ENCODE peak calls at places on chromosome 10, in nine cellular contexts. P is GM10248, E is RWPE1, S is PC-9, M is lung, F is HFF-Myc, L is epithelial cell of proximal tubule, K is OCI-LY7, B is fibroblast of lung. R is an unnamed sample.

GRCh38 chr10:87589653-87590052 is 70.0 kb upstream of the PAPSS2 start:
- DNase-seq in P (no peak), E (no peak), S (no peak), M (no peak), F (peak; percentile 47), L (no peak), K (no peak), B (no peak), R (peak; percentile 74)

GRCh38 chr10:28676297-28676967 is 889 bp upstream of the BAMBI start:
- DNase-seq in P (no peak), E (no peak), S (no peak), M (no peak), F (no peak), L (no peak), K (peak; percentile 21), B (no peak), R (no peak)

GRCh38 chr10:128206676-128207075 is 80.5 kb upstream of the MKI67 start:
- DNase-seq in P (no peak), E (no peak), S (no peak), M (no peak), F (no peak), L (no peak), K (no peak), B (no peak), R (no peak)

GRCh38 chr10:132115736-132116135 is 50.0 kb downstream of the JAKMIP3 start:
- DNase-seq in P (no peak), E (no peak), S (no peak), M (no peak), F (no peak), L (no peak), K (no peak), B (no peak), R (peak; percentile 3)

GRCh38 chr10:36489181-36489927 is 636.0 kb upstream of the ANKRD30A start:
- DNase-seq in P (no peak), E (no peak), S (no peak), M (no peak), F (no peak), L (no peak), K (no peak), B (no peak), R (peak; percentile 23)

GRCh38 chr10:12191715-12192114 is 4.0 kb downstream of the NUDT5 start:
- DNase-seq in P (no peak), E (no peak), S (no peak), M (no peak), F (no peak), L (peak; percentile 39), K (no peak), B (peak; percentile 18), R (no peak)

GRCh38 chr10:132167976-132168375 is 18.8 kb upstream of the DPYSL4 start:
- DNase-seq in P (no peak), E (no peak), S (no peak), M (no peak), F (no peak), L (no peak), K (no peak), B (no peak), R (no peak)

GRCh38 chr10:72310636-72311035 is 36.9 kb downstream of the DDIT4 start:
- DNase-seq in P (no peak), E (no peak), S (peak; percentile 79), M (no peak), F (no peak), L (no peak), K (no peak), B (no peak), R (peak; percentile 46)

GRCh38 chr10:54587973-54588372 is 213.1 kb downstream of the PCDH15 start:
- DNase-seq in P (no peak), E (no peak), S (no peak), M (no peak), F (no peak), L (no peak), K (no peak), B (no peak), R (no peak)

GRCh38 chr10:119222531-119222930 is 15.2 kb downstream of the GRK5 start:
- DNase-seq in P (no peak), E (no peak), S (no peak), M (no peak), F (no peak), L (no peak), K (no peak), B (no peak), R (no peak)

GRCh38 chr10:3526721-3527120 is 258.3 kb downstream of the KLF6 start:
- DNase-seq in P (no peak), E (no peak), S (no peak), M (no peak), F (no peak), L (no peak), K (no peak), B (peak; percentile 91), R (peak; percentile 91)

GRCh38 chr10:93921338-93921737 is 27.6 kb downstream of the SLC35G1 start:
- DNase-seq in P (no peak), E (no peak), S (no peak), M (no peak), F (no peak), L (no peak), K (peak; percentile 47), B (no peak), R (no peak)

GRCh38 chr10:66783296-66783695 is 142.5 kb upstream of the LRRTM3 start:
- DNase-seq in P (no peak), E (no peak), S (no peak), M (no peak), F (no peak), L (no peak), K (no peak), B (peak; percentile 81), R (peak; percentile 56)

GRCh38 chr10:6671976-6672375 is 91.9 kb upstream of the PRKCQ start:
- DNase-seq in P (no peak), E (no peak), S (no peak), M (no peak), F (no peak), L (no peak), K (no peak), B (no peak), R (peak; percentile 5)

GRCh38 chr10:86261933-86262665 is 104.5 kb downstream of the GRID1 start:
- DNase-seq in P (peak; percentile 70), E (peak; percentile 32), S (no peak), M (no peak), F (no peak), L (no peak), K (peak; percentile 76), B (no peak), R (no peak)

GRCh38 chr10:50992356-50992866 is 81.9 kb upstream of the PRKG1 start:
- DNase-seq in P (no peak), E (no peak), S (no peak), M (no peak), F (no peak), L (no peak), K (no peak), B (peak; percentile 38), R (peak; percentile 31)

GRCh38 chr10:69750726-69751125 is 51.0 kb upstream of the COL13A1 start:
- DNase-seq in P (no peak), E (no peak), S (no peak), M (no peak), F (no peak), L (no peak), K (no peak), B (no peak), R (no peak)

GRCh38 chr10:69749180-69750010 is 52.3 kb upstream of the COL13A1 start:
- DNase-seq in P (no peak), E (no peak), S (no peak), M (no peak), F (no peak), L (no peak), K (no peak), B (peak; percentile 39), R (peak; percentile 59)

GRCh38 chr10:69748621-69749020 is 53.1 kb upstream of the COL13A1 start:
- DNase-seq in P (no peak), E (no peak), S (no peak), M (no peak), F (no peak), L (no peak), K (no peak), B (no peak), R (no peak)

GRCh38 chr10:69751216-69751615 is 50.5 kb upstream of the COL13A1 start:
- DNase-seq in P (no peak), E (no peak), S (no peak), M (no peak), F (no peak), L (no peak), K (no peak), B (no peak), R (no peak)

DNA sequence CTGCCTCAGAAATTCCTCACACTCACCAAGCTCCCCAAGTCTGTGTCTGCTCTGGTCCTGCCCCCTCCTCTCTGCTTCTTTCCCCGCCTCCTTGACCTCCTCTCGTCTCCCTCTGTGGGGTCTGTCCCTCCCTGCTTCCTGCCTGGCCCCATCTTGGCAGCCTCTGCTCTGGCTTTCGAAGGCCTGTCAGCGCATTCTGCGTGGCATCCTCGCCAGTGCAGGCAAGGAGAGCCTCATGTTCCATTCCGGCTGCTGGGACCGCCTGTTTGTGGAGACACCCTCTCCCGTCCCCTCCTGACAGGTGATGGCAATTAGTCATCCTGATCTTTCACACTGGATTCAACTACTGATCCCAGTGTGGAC is 51.7 kb upstream of the COL13A1 start:
- DNase-seq in P (no peak), E (no peak), S (no peak), M (no peak), F (no peak), L (no peak), K (no peak), B (no peak), R (no peak)
- TF ChIP-seq CTCF in P (no peak), E (no peak), S (no peak), M (no peak), F (no peak), L (no peak), K (no peak), B (no peak), R (no peak)

GRCh38 chr10:43390791-43391190 is 18.2 kb downstream of the HNRNPF start:
- DNase-seq in P (no peak), E (no peak), S (no peak), M (no peak), F (no peak), L (no peak), K (no peak), B (peak; percentile 60), R (peak; percentile 49)
- TF ChIP-seq CTCF in P (peak; percentile 32), E (no peak), S (peak; percentile 57), M (no peak), F (peak; percentile 54), L (peak; percentile 68), K (peak; percentile 68), B (peak; percentile 66), R (peak; percentile 60)

DNA sequence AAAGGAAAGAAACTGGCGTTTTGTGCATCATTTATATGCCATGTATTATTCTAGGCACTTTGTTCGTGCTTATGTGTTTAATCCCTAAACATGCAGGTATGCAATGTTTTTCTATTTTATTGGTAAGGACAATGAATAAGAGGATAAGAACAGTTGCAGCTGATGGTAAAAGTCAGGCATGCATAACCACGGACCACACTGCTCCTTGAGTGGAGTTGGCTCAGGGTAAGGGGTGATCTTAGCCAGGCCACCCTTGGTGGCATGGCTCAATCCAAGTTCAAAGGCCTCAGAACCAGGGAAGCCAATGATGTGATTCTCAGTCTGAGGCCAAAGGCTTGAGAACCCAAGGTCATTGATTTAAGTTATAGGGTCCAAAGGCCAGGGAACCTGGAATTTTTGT is 1068.1 kb downstream of the NRG3 start:
- DNase-seq in P (no peak), E (no peak), S (no peak), M (no peak), F (no peak), L (no peak), K (no peak), B (no peak), R (no peak)
- TF ChIP-seq CTCF in P (no peak), E (no peak), S (no peak), M (no peak), F (no peak), L (no peak), K (no peak), B (no peak), R (no peak)

GRCh38 chr10:103982639-103983038 is 15.7 kb downstream of the SLK start:
- DNase-seq in P (no peak), E (no peak), S (no peak), M (no peak), F (no peak), L (no peak), K (peak; percentile 14), B (peak; percentile 25), R (no peak)
- TF ChIP-seq CTCF in P (peak; percentile 36), E (no peak), S (no peak), M (no peak), F (peak; percentile 36), L (peak; percentile 52), K (peak; percentile 73), B (no peak), R (peak; percentile 10)

R was measured in IMR-90.